ENCODE peak calls at places on chromosomes 11 and 22, in four cellular contexts. One of them, this sample, is unnamed.

GRCh38 chr11:122756417-122756816 is 81.9 kb upstream of the CRTAM start:
- DNase-seq in GDM1: peak; percentile 87
- DNase-seq in Peyer's patch: peak; percentile 78
- DNase-seq in hippocampal formation: peak; percentile 22
- DNase-seq in this sample: no peak

GRCh38 chr11:19962795-19963163 is 197.5 kb downstream of the DBX1 start:
- DNase-seq in GDM1: no peak
- DNase-seq in Peyer's patch: no peak
- DNase-seq in hippocampal formation: no peak
- DNase-seq in this sample: no peak

GRCh38 chr11:5007561-5007960 is 12.9 kb downstream of the OR51L1 start:
- DNase-seq in GDM1: no peak
- DNase-seq in Peyer's patch: no peak
- DNase-seq in hippocampal formation: no peak
- DNase-seq in this sample: no peak

GRCh38 chr11:79762271-79762935 is 321.6 kb upstream of the TENM4 start:
- DNase-seq in GDM1: no peak
- DNase-seq in Peyer's patch: no peak
- DNase-seq in hippocampal formation: no peak
- DNase-seq in this sample: no peak

GRCh38 chr11:116416852-116417251 is 355.9 kb downstream of the BUD13 start:
- DNase-seq in GDM1: no peak
- DNase-seq in Peyer's patch: no peak
- DNase-seq in hippocampal formation: no peak
- DNase-seq in this sample: no peak

GRCh38 chr11:103798029-103798428 is 238.4 kb upstream of the DDI1 start:
- DNase-seq in GDM1: no peak
- DNase-seq in Peyer's patch: no peak
- DNase-seq in hippocampal formation: no peak
- DNase-seq in this sample: no peak

GRCh38 chr11:134372536-134372935 is 39.5 kb downstream of the B3GAT1 start:
- DNase-seq in GDM1: no peak
- DNase-seq in Peyer's patch: no peak
- DNase-seq in hippocampal formation: no peak
- DNase-seq in this sample: no peak

GRCh38 chr11:2904153-2905052 is 18.8 kb upstream of the CDKN1C start:
- DNase-seq in GDM1: no peak
- DNase-seq in Peyer's patch: no peak
- DNase-seq in hippocampal formation: no peak
- DNase-seq in this sample: no peak

GRCh38 chr11:45031912-45032519 is 81.3 kb upstream of the TP53I11 start:
- DNase-seq in GDM1: no peak
- DNase-seq in Peyer's patch: peak; percentile 69
- DNase-seq in hippocampal formation: no peak
- DNase-seq in this sample: no peak

GRCh38 chr22:27237342-27237741 is 564.2 kb downstream of the MN1 start:
- DNase-seq in GDM1: no peak
- DNase-seq in Peyer's patch: no peak
- DNase-seq in hippocampal formation: no peak
- DNase-seq in this sample: no peak

GRCh38 chr11:61111786-61112517 is 9.7 kb downstream of the CD5 start:
- DNase-seq in GDM1: no peak
- DNase-seq in Peyer's patch: peak; percentile 37
- DNase-seq in hippocampal formation: no peak
- DNase-seq in this sample: no peak

GRCh38 chr11:65262381-65262680 is 569 bp downstream of the POLA2 start:
- DNase-seq in GDM1: no peak
- DNase-seq in Peyer's patch: no peak
- DNase-seq in hippocampal formation: peak; percentile 38
- DNase-seq in this sample: no peak

GRCh38 chr22:19882446-19883381 is 28.0 kb upstream of the GNB1L start:
- DNase-seq in GDM1: no peak
- DNase-seq in Peyer's patch: no peak
- DNase-seq in hippocampal formation: no peak
- DNase-seq in this sample: peak; percentile 8

GRCh38 chr11:3609416-3610265 is 32.2 kb downstream of the ART5 start:
- DNase-seq in GDM1: no peak
- DNase-seq in Peyer's patch: no peak
- DNase-seq in hippocampal formation: no peak
- DNase-seq in this sample: no peak

GRCh38 chr11:130601141-130601540 is 152.7 kb downstream of the ADAMTS15 start:
- DNase-seq in GDM1: no peak
- DNase-seq in Peyer's patch: peak; percentile 17
- DNase-seq in hippocampal formation: no peak
- DNase-seq in this sample: peak; percentile 51

GRCh38 chr11:99208813-99209212 is 188.1 kb downstream of the CNTN5 start:
- DNase-seq in GDM1: no peak
- DNase-seq in Peyer's patch: no peak
- DNase-seq in hippocampal formation: no peak
- DNase-seq in this sample: no peak

GRCh38 chr11:84817998-84818397 is 809.1 kb downstream of the DLG2 start:
- DNase-seq in GDM1: no peak
- DNase-seq in Peyer's patch: no peak
- DNase-seq in hippocampal formation: no peak
- DNase-seq in this sample: no peak

GRCh38 chr22:47257566-47257965 is 495.1 kb downstream of the TBC1D22A start:
- DNase-seq in GDM1: no peak
- DNase-seq in Peyer's patch: no peak
- DNase-seq in hippocampal formation: no peak
- DNase-seq in this sample: no peak

GRCh38 chr11:114846040-114846791 is 167.9 kb downstream of the NXPE2 start:
- DNase-seq in GDM1: no peak
- DNase-seq in Peyer's patch: no peak
- DNase-seq in hippocampal formation: peak; percentile 40
- DNase-seq in this sample: no peak

GRCh38 chr11:109845437-109845836 is 247.8 kb upstream of the ZC3H12C start:
- DNase-seq in GDM1: no peak
- DNase-seq in Peyer's patch: no peak
- DNase-seq in hippocampal formation: no peak
- DNase-seq in this sample: no peak

GRCh38 chr11:65300621-65301290 is 13.9 kb upstream of the CDC42EP2 start:
- DNase-seq in GDM1: no peak
- DNase-seq in Peyer's patch: no peak
- DNase-seq in hippocampal formation: no peak
- DNase-seq in this sample: no peak

GRCh38 chr11:93986716-93987115 is 34.4 kb upstream of the HEPHL1 start:
- DNase-seq in GDM1: no peak
- DNase-seq in Peyer's patch: no peak
- DNase-seq in hippocampal formation: no peak
- DNase-seq in this sample: no peak

GRCh38 chr11:61141601-61142028 is 19.6 kb downstream of the VPS37C start:
- DNase-seq in GDM1: no peak
- DNase-seq in Peyer's patch: peak; percentile 39
- DNase-seq in hippocampal formation: no peak
- DNase-seq in this sample: no peak

This sample was measured in WTC11.